ENCODE peak calls at places on chromosomes 12 and 14, in four cellular contexts. F, X, C and B are unnamed samples.

GRCh38 chr14:50403433-50403832 is 6.8 kb upstream of the CDKL1 start:
- DNase-seq in X (no peak), C (peak; percentile 48), F (no peak), B (no peak)

GRCh38 chr12:125981610-125982253 is 916.5 kb downstream of the AACS start:
- DNase-seq in C (no peak), F (no peak), X (no peak), B (no peak)

GRCh38 chr14:94689218-94689984 is 77.2 kb downstream of the SERPINA3 start:
- DNase-seq in C (peak; percentile 71), F (peak; percentile 68), X (peak; percentile 69), B (peak; percentile 23)

GRCh38 chr14:91270188-91270587 is 25.7 kb upstream of the GPR68 start:
- DNase-seq in F (no peak), X (no peak), C (no peak), B (no peak)

GRCh38 chr14:38221077-38221476 is 13.4 kb downstream of the SSTR1 start:
- DNase-seq in C (no peak), X (no peak), F (no peak), B (no peak)

GRCh38 chr12:131058700-131059099 is 105.0 kb downstream of the ADGRD1 start:
- DNase-seq in C (no peak), X (no peak), F (no peak), B (no peak)

GRCh38 chr14:58824106-58824505 is 186.3 kb downstream of the DACT1 start:
- DNase-seq in C (no peak), F (no peak), X (no peak), B (no peak)

GRCh38 chr12:124919646-124920352 is 5.3 kb upstream of the UBC start:
- DNase-seq in F (no peak), X (peak; percentile 50), C (no peak), B (peak; percentile 41)

GRCh38 chr12:41288188-41288811 is 100.2 kb downstream of the PDZRN4 start:
- DNase-seq in C (no peak), X (no peak), F (no peak), B (no peak)

DNA sequence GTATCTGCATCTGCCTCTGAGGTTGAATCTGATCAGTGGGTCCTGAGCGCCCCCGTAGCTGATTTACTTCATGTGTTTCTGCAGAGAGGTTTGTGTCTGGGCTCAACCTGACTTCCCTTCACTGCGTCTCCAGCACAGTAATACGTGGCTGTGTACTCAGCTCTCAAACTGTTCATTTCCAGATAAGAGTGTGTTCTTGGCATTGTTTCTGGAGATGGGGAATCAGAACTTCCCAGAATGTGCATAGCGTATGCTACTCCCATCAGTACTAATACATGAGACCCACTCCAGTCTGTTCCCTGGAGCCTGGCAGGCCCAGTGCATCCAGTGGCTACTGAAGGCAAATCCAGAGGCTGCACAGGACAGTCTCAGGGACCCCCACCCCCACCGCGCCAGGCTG is 1297.2 kb downstream of the TMEM121 start:
- DNase-seq in X (no peak), F (no peak), C (no peak), B (no peak)
- H3K9me3 ChIP-seq in X (no peaks in the 10 kb centered on the region), F (no peaks in the 10 kb centered on the region), C (no peaks in the 10 kb centered on the region), B (no peaks in the 10 kb centered on the region)

DNA sequence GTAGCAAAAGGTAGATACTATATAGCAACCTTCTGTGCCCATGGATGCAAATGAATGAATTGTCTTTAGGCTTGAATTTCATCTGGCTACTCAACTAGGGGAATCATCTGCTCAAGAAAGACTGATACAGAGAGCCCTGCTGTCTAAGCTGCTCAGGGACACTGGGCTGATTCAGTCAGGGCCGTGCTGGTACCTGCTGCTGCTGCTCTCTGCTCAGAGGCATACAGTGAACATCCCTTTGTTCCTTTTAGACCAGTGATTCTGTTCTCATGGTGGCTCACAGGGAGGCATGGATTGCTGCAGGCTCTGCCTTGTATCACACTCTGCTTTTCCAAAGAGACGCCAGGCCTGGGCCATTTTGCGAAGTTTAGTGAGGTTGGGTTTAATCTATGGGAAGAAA is 14.1 kb downstream of the EIF2B2 start:
- DNase-seq in X (no peak), C (no peak), F (no peak), B (no peak)
- H3K9me3 ChIP-seq in X (no peaks in the 10 kb centered on the region), C (no peaks in the 10 kb centered on the region), F (no peaks in the 10 kb centered on the region), B (no peaks in the 10 kb centered on the region)

DNA sequence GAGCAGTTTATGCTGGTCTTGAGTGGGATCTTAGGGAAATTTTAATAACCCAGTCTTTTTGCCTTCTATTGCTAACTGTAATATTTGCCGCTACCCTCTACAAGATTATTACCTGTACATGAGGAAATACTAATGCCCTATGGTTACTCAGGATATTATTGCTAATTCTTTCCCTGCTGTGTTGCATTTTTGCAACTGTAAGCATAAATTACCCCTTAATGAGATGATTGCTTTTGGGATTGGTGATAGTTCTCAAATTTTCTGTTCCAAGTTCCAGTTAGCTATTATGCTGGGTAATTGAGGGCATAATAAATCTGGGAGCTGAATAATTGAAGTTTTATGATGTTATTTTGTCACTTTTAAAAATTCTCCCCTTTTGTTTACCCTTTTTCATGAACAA is 22.0 kb downstream of the ATF7IP start:
- DNase-seq in X (no peak), F (no peak), C (no peak), B (no peak)
- H3K9me3 ChIP-seq in X (no peaks in the 10 kb centered on the region), F (no peaks in the 10 kb centered on the region), C (no peaks in the 10 kb centered on the region), B (no peaks in the 10 kb centered on the region)

GRCh38 chr12:133080051-133080618 is 588 bp upstream of the ZNF140 start:
- DNase-seq in X (peak; percentile 97), F (peak; percentile 97), C (peak; percentile 100), B (peak; percentile 93)

GRCh38 chr12:133083345-133083744 is 2.6 kb downstream of the ZNF140 start:
- DNase-seq in X (no peak), C (no peak), F (no peak), B (no peak)

DNA sequence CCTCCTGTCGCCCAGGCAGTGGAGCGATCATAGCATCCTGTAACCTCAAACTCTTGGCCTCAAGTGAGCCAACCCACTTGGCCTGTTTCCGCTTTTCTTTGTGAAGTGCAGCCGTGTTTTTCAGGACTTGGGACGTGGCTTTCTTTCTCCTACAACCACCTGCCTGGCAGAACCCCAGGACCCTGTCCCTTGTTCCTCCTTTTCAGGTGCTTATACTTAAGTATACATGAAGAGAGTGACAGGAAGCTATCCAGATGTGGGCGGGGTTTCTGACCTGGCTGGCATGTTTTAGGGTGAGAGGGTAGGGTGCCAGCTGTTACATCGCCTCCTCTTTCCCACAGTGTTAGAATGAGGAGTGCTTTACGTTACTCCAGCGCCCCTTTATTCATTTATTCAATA is 684 bp downstream of the ZNF140 start:
- DNase-seq in F (no peak), X (peak; percentile 29), C (no peak), B (no peak)
- H3K9me3 ChIP-seq in F (peaks cover 84% of the 10 kb centered on the region), X (peaks cover 81% of the 10 kb centered on the region), C (no peaks in the 10 kb centered on the region), B (peaks cover 64% of the 10 kb centered on the region)

GRCh38 chr12:7293670-7294069 is 10.2 kb upstream of the ACSM4 start:
- DNase-seq in C (no peak), X (no peak), F (no peak), B (no peak)

GRCh38 chr12:7292300-7292699 is 11.6 kb upstream of the ACSM4 start:
- DNase-seq in F (no peak), X (no peak), C (no peak), B (no peak)

GRCh38 chr12:7289743-7290142 is 14.1 kb upstream of the ACSM4 start:
- DNase-seq in X (no peak), C (no peak), F (no peak), B (no peak)

DNA sequence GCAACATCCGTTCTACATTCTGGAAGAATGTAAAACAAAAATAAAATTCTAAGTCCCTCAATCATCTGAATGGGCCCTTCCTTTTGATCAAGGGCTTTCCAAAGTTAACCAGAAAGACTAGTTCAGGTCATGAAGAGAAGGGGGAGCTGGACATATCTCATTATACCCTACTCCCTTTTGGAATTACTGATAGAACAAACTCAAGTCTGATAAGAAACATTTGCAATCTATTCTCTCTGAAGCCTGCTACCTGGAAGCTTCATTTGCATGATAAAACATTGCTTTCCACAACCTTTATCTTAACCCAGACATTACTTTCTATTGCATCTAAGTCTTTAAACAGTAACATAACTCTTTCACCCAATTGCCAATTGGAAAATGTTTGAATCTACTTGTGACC is 8.3 kb upstream of the ACSM4 start:
- DNase-seq in F (no peak), C (no peak), X (no peak), B (no peak)
- H3K9me3 ChIP-seq in F (peaks cover 8% of the 10 kb centered on the region), C (no peaks in the 10 kb centered on the region), X (peaks cover 3% of the 10 kb centered on the region), B (no peaks in the 10 kb centered on the region)

DNA sequence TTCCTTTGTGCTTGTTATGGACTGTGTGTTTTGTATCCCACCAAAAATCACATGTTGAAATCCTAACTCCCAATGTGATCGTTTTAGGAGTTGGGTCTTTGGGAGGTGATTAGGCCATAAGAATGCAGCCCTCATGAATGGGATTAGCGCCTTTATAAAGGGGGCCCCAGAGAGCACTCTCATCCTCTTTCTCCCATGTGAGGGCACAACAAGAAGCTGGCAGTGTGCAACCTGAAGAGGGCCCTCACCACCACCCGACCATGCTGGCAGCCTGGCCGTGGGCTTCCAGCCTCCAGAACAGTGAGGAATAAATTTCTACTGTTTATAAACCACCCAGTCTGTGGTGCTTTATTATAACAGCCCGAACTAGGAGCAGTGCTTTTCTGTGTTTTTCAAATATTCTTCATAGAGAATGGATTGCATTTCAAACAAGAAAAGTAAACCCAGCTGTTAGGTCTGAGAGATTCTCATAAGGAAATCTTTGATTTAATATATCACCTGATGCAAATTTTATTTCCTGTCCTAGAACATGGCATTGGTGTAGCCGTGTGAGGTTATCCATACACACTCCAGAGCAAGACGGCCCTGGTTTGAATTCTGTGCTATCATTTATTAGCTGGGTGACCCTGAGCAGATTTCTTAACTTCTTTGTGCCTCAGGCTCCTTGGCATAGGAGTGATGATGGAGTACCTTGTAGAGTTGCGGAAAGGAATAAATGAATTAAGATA is 27.8 kb downstream of the HSPB8 start:
- DNase-seq in F (no peak), X (no peak), C (no peak), B (no peak)
- H3K9me3 ChIP-seq in F (no peaks in the 10 kb centered on the region), X (no peaks in the 10 kb centered on the region), C (no peaks in the 10 kb centered on the region), B (no peaks in the 10 kb centered on the region)

DNA sequence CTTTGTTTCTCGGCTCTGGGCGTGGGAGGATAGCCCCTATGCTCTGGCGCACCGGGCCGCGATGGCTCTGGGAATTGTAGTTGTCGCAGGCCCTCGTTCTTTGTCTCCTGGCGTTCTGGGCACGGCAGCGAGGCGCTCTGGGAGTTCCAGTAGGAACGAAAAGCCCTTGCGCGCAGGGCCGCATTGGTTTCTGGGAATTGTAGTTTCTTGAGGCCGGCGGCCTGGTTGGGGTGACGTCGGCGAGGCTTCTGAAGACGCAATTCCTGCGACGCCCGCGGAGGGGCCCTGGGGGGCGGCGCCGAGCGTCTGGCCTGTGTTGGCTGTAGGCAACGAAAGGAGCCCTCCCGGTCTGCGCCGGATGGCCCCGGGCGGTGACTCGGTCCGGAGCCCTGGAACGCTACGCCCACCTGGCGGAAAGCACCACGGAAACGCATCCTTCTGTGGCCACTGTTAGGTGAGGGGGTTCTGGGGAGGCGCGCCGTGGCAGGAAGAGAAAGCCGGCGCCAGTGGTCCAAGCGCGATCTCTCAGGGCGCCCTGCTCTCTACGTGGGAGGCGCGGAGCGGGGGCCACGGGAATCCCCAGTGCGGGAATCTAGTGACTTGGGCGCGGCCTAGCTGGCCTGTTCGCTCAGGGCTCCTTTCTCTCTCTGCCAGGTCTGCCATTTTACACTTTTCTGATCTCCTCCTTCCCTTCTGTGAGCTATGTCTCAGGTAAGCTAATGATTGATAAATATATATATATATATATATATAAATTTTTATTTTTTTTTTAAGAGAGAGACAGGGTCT is at the start of gene ZNF140:
- DNase-seq in C (peak; percentile 99), F (peak; percentile 95), X (peak; percentile 96), B (peak; percentile 88)
- H3K9me3 ChIP-seq in C (no peaks in the 10 kb centered on the region), F (peaks cover 84% of the 10 kb centered on the region), X (peaks cover 81% of the 10 kb centered on the region), B (peaks cover 64% of the 10 kb centered on the region)

DNA sequence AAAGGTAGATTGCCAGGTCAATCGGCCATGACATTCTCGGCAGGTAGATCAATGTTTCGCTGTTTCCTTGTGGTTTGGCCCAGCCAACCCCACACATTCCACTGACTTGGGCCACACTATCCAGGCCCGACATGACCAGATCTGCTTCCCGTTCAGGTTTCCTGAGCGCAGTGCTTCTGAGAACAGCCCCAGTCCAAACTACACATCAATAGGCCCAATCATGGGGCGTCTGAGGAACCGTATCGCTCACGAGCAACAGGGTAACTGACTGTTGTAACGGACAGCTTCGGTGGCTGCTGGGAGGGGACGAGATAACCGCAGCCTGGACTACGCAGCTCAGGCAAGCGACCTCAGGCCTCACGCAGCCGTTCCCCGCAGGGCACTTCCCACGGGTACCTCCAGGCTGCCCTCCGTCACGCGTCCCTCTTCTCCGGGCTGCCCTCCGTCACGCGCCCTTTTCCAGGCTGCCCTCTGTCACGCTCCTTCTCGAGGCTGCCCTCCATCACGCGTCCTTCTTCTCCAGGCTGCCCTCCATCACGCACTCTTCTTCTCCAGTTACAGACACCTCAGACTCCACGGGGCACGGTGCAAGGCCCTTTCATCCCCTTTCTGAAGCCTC is 14.7 kb downstream of the ZNF605 start:
- DNase-seq in F (no peak), X (no peak), C (no peak), B (no peak)
- H3K9me3 ChIP-seq in F (peaks cover 97% of the 10 kb centered on the region), X (peaks cover 87% of the 10 kb centered on the region), C (no peaks in the 10 kb centered on the region), B (peaks cover 69% of the 10 kb centered on the region)